ENCODE peak calls at places on chromosomes 4 and X, in four cellular contexts. Y, S, Z and B are unnamed samples. For H3K4me1, the result is how much of the 10 kb centered on the place peaks cover.

GRCh38 chr4:156193116-156193515 is 239.4 kb upstream of the CTSO start:
- DNase-seq in Y (no peak), S (no peak), Z (no peak), B (no peak)

GRCh38 chr4:98688416-98689290 is 30.2 kb upstream of the TSPAN5 start:
- DNase-seq in Y (no peak), S (peak), Z (no peak), B (no peak)

GRCh38 chrX:123833387-123833786 is 26.5 kb upstream of the XIAP start:
- DNase-seq in Y (no peak), S (peak), Z (peak), B (no peak)

GRCh38 chrX:56764153-56764974 is 35.3 kb downstream of the NBDY start:
- DNase-seq in Y (no peak), S (peak), Z (peak), B (peak)

GRCh38 chr4:80173841-80174240 is 23.5 kb upstream of the PRDM8 start:
- DNase-seq in Y (no peak), S (no peak), Z (no peak), B (no peak)

GRCh38 chrX:123590842-123591491 is 141.9 kb downstream of the THOC2 start:
- DNase-seq in Y (no peak), S (no peak), Z (no peak), B (no peak)

GRCh38 chr4:102678695-102679335 is 82.0 kb downstream of the MANBA start:
- DNase-seq in Y (no peak), S (no peak), Z (no peak), B (no peak)

GRCh38 chrX:118928126-118928525 is 46.3 kb upstream of the LONRF3 start:
- DNase-seq in Y (no peak), S (no peak), Z (no peak), B (no peak)

DNA sequence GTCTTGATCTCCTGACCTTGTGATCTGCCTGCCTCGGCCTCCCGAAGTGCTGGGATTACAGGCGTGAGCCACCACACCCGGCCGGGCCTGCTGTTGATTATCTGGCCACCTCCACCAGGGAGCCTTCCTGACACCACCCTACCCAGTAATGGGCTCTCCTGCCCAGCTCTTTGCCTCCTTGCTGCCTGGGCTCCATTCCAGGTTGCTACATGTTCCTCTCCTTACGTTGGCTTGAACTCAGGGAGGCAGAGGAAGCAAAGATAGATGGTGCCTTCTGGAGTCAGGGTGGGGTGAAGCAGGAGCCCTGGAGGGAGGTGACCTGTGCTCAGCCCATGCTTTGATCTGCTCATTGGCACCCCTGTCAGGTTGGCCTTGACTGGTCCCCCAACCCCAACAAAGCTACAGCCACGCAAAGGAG is 26.3 kb downstream of the FLNA start:
- DNase-seq in Y (no peak), S (no peak), Z (peak), B (peak)
- H3K27ac ChIP-seq in Y (no peak), S (no peak), Z (no peak), B (peak)

DNA sequence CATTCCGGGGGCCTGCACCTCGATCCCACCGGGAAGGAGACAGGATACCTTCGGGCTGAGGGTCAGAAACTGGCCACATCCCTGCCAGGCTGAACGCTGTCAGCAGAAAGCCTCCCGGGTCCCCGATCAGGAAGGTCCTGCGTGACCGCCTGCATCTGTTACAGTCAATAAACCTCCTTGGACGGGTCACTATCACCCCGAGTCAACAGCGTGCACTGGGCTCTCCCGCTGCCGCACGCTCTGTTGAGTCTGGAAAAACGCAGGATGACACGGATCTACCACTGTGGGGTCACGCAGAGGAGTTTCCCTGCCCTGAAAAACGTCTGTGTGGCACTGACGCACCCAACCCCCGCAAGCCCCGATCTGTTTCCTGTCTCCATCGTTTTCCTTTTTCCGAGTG is 12.1 kb downstream of the PPP2R3B start:
- DNase-seq in Y (no peak), S (peak), Z (no peak), B (peak)
- H3K4me3 ChIP-seq in Y (peak), S (no peak), Z (no peak), B (peak)

DNA sequence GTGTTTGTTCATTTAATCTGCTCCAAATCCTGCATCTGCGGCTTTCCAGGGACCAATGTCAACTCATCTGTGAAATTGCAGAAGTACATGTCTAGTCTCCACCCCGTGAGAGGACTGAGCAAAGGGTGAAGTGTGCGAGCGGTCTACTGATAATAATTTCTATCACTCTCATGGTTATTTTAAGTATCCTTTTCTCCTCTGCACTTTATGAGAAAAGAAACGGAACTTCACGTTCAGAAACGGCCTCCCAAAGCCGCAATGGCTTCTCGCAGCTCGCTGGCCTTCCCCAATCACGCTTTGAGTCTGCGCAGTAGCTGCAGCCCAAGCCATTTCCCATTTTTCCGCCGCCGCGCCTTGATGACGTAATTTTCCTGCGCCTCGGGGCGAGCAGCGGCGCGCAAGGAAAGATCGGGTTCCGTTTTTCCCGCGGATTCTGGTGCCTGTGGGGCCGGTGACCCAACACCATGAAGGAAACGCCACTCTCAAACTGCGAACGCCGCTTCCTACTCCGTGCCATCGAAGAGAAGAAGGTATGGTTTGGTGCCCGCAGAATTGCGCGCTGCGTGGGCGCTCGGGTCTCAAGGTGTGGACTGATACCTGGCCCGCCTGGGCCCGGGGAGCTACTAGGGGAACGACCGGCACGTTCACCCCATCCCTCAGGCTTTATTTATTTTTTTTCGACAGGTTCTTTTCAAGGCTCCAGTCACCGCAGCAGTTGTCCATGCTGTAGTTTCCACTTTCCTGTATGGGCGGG is at the start of gene EXOSC9:
- DNase-seq in Y (peak), S (peak), Z (peak), B (peak)
- H3K4me1 ChIP-seq in Y (under half), S (under half), Z (under half), B (under half)

DNA sequence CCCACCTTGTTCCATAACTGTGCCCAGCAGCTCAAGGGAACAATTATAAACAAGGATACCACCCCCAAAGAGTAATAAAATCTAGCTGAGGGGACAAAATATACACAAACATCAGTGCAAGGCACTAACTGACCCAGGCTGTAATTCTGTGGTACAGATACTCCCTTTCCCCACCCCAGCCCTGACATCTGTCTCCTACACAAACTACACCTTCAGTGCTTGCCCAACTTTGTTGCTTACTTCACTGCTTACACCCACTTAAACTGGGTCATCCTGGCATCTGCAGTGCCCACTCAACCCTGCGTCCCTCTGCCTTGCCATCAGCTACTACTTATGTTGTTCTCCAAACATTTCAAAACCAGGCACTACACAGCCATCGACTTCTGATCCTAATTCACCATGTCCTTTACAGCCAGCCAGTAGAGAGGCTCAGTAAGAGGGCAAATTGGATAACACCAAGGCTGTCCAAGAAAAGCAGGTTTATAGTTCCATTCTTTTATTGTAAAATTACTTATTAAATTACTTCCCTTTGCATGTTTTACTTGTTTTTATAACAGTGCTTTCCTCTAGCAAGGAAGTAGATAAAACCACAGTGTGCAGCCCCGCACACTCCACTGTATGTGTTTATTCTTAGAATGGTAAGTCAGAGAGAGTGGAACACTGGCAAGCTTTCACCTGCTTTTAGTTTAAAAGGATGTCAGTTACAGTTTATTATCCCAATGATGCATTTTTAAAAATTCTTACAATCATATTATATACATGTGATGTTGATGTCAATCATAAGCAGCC is 149.6 kb downstream of the INPP4B start:
- DNase-seq in Y (no peak), S (no peak), Z (no peak), B (no peak)
- H3K27ac ChIP-seq in Y (no peak), S (no peak), Z (no peak), B (no peak)